ENCODE peak calls at places on chromosomes 3 and 15, in six cellular contexts. G is choroid plexus epithelial cell, P is RPMI8226, Y is NCI-H2171 treated with DMSO at 0.1 percent for 48 hours, B is lower lobe of right lung, U is mesenteric fat pad. S is an unnamed sample.
A peak's percentile ranks its signal among the peaks of the same experiment; 100 is the strongest.

GRCh38 chr3:186261638-186262037 is 100.4 kb downstream of the DGKG start:
- DNase-seq in G (peak; percentile 29), P (peak; percentile 26), Y (no peak), B (no peak), U (no peak), S (no peak)

GRCh38 chr15:65509321-65509720 is 8.2 kb downstream of the DPP8 start:
- DNase-seq in G (no peak), P (no peak), Y (no peak), B (no peak), U (no peak), S (no peak)

GRCh38 chr3:16216373-16216935 is 42.0 kb downstream of the GALNT15 start:
- DNase-seq in G (no peak), P (no peak), Y (no peak), B (no peak), U (no peak), S (no peak)

GRCh38 chr3:124992041-124992440 is 57.5 kb upstream of the MUC13 start:
- DNase-seq in G (no peak), P (no peak), Y (no peak), B (no peak), U (no peak), S (no peak)

GRCh38 chr15:68829068-68829467 is 8.4 kb upstream of the ANP32A start:
- DNase-seq in G (peak; percentile 63), P (peak; percentile 29), Y (peak; percentile 39), B (no peak), U (no peak), S (no peak)

GRCh38 chr15:82917252-82917651 is 35.3 kb downstream of the HOMER2 start:
- DNase-seq in G (no peak), P (no peak), Y (no peak), B (no peak), U (no peak), S (no peak)

GRCh38 chr3:128327606-128328031 is 139.1 kb downstream of the DNAJB8 start:
- DNase-seq in G (no peak), P (no peak), Y (no peak), B (peak; percentile 30), U (peak; percentile 55), S (no peak)

GRCh38 chr3:46930176-46930944 is 46.2 kb downstream of the CCDC12 start:
- DNase-seq in G (no peak), P (no peak), Y (no peak), B (peak; percentile 73), U (peak; percentile 81), S (peak; percentile 35)

GRCh38 chr3:183825380-183826161 is at the start of gene MAP6D1:
- DNase-seq in G (peak; percentile 48), P (no peak), Y (peak; percentile 82), B (no peak), U (no peak), S (no peak)